ENCODE peak calls at places on chromosome 20, in four cellular contexts. H is HepG2, N is K562, F is A549. K is an unnamed sample.

GRCh38 chr20:40643891-40644290 is 45.1 kb downstream of the MAFB start:
- DNase-seq in H (no peak), N (no peak), F (no peak), K (no peak)

GRCh38 chr20:37567671-37568588 is 40.3 kb upstream of the BLCAP start:
- DNase-seq in H (no peak), N (peak; percentile 41), F (no peak), K (no peak)

GRCh38 chr20:3698511-3699436 is 13.6 kb downstream of the SIGLEC1 start:
- DNase-seq in H (no peak), N (no peak), F (no peak), K (no peak)

GRCh38 chr20:54112221-54112884 is 42.0 kb upstream of the BCAS1 start:
- DNase-seq in H (no peak), N (no peak), F (no peak), K (no peak)

GRCh38 chr20:5844063-5844681 is 94.0 kb downstream of the SHLD1 start:
- DNase-seq in H (peak; percentile 56), N (peak; percentile 13), F (peak; percentile 96), K (peak; percentile 78)

GRCh38 chr20:37007898-37008649 is 56.6 kb upstream of the SAMHD1 start:
- DNase-seq in H (peak; percentile 40), N (peak; percentile 6), F (no peak), K (no peak)

GRCh38 chr20:59751075-59751711 is 146.9 kb downstream of the PHACTR3 start:
- DNase-seq in H (peak; percentile 52), N (peak; percentile 69), F (peak; percentile 72), K (peak; percentile 19)

GRCh38 chr20:1499528-1500420 is 8.6 kb upstream of the SIRPB2 start:
- DNase-seq in H (no peak), N (no peak), F (no peak), K (no peak)

GRCh38 chr20:21520702-21521595 is 7.1 kb upstream of the NKX2-2 start:
- DNase-seq in H (no peak), N (no peak), F (no peak), K (no peak)

GRCh38 chr20:40274912-40275654 is 414.0 kb downstream of the MAFB start:
- DNase-seq in H (no peak), N (no peak), F (no peak), K (no peak)

GRCh38 chr20:53408728-53409157 is 184.9 kb downstream of the ZNF217 start:
- DNase-seq in H (no peak), N (no peak), F (no peak), K (no peak)

GRCh38 chr20:37526238-37526838 is 1.3 kb downstream of the BLCAP start:
- DNase-seq in H (peak; percentile 73), N (peak; percentile 78), F (no peak), K (no peak)

GRCh38 chr20:47981242-47981641 is 196.0 kb upstream of the SULF2 start:
- DNase-seq in H (no peak), N (no peak), F (no peak), K (no peak)

GRCh38 chr20:38109657-38110524 is 55.2 kb downstream of the TGM2 start:
- DNase-seq in H (peak; percentile 99), N (peak; percentile 64), F (peak; percentile 77), K (no peak)

GRCh38 chr20:25315418-25316210 is 67.7 kb downstream of the PYGB start:
- DNase-seq in H (no peak), N (no peak), F (no peak), K (no peak)

GRCh38 chr20:6766433-6766832 is 1.1 kb upstream of the BMP2 start:
- DNase-seq in H (no peak), N (no peak), F (no peak), K (no peak)

GRCh38 chr20:46702447-46703203 is 6.8 kb upstream of the SLC2A10 start:
- DNase-seq in H (no peak), N (no peak), F (no peak), K (no peak)

GRCh38 chr20:3765171-3765887 is 2.2 kb downstream of the ADISSP start:
- DNase-seq in H (no peak), N (no peak), F (no peak), K (no peak)

GRCh38 chr20:13200767-13201500 is 20.1 kb upstream of the ISM1 start:
- DNase-seq in H (no peak), N (no peak), F (no peak), K (no peak)

GRCh38 chr20:13207016-13207415 is 14.1 kb upstream of the ISM1 start:
- DNase-seq in H (no peak), N (no peak), F (no peak), K (no peak)

GRCh38 chr20:13202553-13202952 is 18.5 kb upstream of the ISM1 start:
- DNase-seq in H (peak; percentile 47), N (no peak), F (no peak), K (no peak)

GRCh38 chr20:13205402-13205801 is 15.7 kb upstream of the ISM1 start:
- DNase-seq in H (no peak), N (no peak), F (no peak), K (no peak)

DNA sequence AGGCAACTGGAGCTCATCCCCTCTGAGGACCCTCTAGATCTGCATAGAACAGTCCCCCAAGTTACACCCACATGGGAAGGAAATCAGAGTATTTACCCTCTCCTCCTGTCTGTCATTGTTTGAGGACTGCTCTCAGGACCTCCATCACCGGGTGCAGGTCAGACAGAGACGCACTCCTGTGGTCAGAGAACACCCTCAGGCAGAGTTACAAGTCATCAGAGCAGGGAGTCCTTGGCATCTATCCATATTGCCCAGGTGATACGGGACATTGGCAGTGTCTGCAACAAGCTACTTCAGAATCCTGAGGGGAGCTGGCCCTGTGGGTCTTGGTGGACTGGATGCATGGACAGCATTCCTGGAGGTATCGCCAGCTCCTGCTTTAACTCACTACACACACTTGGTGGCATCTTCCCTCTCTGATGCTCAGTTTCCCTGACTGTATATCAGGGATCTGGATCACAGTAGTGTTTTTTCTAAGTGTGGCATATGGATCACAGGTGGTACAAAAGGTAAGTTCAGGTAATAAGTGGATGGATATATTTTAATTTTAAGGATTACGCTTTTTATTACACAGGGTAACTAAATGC is 15.1 kb upstream of the ISM1 start:
- DNase-seq in H (no peak), N (no peak), F (no peak), K (no peak)
- TF ChIP-seq CHD4 in H (no peak), N (no peak), F (no peak), K (no peak)

DNA sequence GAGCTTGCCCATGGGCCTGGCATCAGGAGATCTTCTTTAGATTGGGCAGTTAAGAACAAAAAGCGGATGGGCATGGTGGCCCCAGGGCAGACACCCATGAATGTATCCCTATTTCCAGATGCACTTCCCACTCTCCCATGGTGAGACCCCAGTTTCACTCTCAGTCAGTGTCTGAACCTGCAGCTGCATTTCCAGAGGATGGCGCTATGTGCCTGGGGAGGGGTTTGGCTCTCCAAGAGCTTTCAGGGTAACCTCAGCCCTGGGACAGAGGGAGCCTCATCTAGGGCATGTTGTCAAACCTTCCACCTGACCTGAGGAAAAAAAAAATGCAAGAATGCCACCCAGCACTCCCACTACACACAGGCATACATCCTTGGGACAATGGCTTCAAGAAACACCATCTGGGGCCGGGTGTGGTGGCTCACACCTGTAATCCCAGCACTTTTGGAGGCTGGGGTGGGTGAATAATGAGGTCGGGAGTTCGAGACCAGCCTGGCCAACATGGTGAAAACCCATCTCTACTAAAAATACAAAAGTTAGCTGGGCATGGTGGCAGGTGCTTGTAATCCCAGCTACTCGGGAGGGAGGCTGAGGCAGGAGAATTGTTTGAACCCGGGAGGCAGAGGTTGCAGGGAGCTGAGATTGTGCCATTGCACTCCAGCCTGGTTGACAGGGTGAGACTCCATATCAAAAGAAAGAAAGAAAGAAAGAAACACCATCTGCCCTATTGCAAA is 1.9 kb downstream of the CST9L start:
- DNase-seq in H (no peak), N (no peak), F (no peak), K (no peak)
- TF ChIP-seq EP300 in H (no peak), N (no peak), F (no peak), K (no peak)

GRCh38 chr20:11849976-11850670 is 67.6 kb upstream of the BTBD3 start:
- DNase-seq in H (no peak), N (no peak), F (no peak), K (no peak)
- TF ChIP-seq CHD4 in H (no peak), N (no peak), F (no peak), K (no peak)

GRCh38 chr20:51800132-51800721 is 2.1 kb downstream of the SALL4 start:
- DNase-seq in H (peak; percentile 48), N (peak; percentile 41), F (peak; percentile 90), K (no peak)
- TF ChIP-seq EP300 in H (no peak), N (no peak), F (no peak), K (no peak)

GRCh38 chr20:364905-365794 is 15.4 kb upstream of the TRIB3 start:
- DNase-seq in H (peak; percentile 68), N (peak; percentile 86), F (no peak), K (no peak)

GRCh38 chr20:361562-361961 is 14.7 kb downstream of the NRSN2 start:
- DNase-seq in H (no peak), N (no peak), F (no peak), K (no peak)

GRCh38 chr20:366042-366718 is 14.4 kb upstream of the TRIB3 start:
- DNase-seq in H (no peak), N (no peak), F (no peak), K (no peak)

GRCh38 chr20:362271-363254 is 15.7 kb downstream of the NRSN2 start:
- DNase-seq in H (peak; percentile 99), N (peak; percentile 69), F (peak; percentile 94), K (no peak)

DNA sequence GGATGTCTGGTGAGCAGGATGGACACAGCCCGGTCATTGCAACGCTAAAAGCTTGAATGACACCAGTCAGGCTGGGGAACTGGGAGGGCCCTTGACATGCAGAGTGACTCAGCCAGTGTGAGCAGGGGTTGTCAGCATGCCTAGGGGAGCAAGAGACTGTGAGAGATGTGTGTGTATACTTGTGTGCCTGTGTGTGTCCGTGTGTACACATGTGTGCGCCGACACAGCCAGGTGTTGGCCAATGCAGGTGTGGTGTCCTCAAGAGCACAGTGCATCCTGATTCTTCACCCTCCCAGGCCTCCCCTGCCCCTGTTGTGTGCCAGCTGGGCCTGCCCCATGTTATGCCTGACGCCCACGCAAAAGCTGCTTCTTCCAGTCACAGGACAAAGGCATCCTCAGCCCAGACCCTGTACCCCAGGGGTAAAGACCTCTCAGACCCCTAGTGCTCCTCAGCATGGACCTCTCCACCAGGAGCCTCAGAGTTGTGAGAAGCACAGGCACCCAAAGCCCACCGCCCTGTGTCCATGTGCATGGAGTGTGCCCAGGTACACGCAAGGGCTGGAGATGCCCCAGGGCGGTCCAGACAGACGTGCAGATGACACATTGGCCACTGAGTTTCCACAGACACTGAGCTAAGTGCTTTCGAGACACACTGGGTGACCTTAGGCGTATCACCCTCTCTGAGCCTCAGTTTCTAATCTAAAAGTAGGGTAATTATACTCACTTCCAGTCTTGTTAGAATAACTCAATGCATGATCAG is 16.6 kb downstream of the NRSN2 start:
- DNase-seq in H (peak; percentile 66), N (peak; percentile 73), F (no peak), K (no peak)
- TF ChIP-seq CHD4 in H (no peak), N (no peak), F (no peak), K (no peak)

GRCh38 chr20:62409935-62410741 is 3.1 kb upstream of the CABLES2 start:
- DNase-seq in H (peak; percentile 42), N (peak; percentile 68), F (peak; percentile 49), K (no peak)
- TF ChIP-seq EP300 in H (no peak), N (no peak), F (no peak), K (no peak)

K was measured in GM12878.